ENCODE peak calls at places on chromosome 7, in four cellular contexts. E is hepatocyte, N is adipocyte, J is iPS DF 6.9. Y is an unnamed sample.

GRCh38 chr7:126185959-126186580 is 1066.7 kb downstream of the GRM8 start:
- DNase-seq in E (no peak), N (no peak), J (no peak), Y (peak; percentile 38)

GRCh38 chr7:87001214-87001613 is 58.2 kb downstream of the ELAPOR2 start:
- DNase-seq in E (peak; percentile 7), N (no peak), J (no peak), Y (peak; percentile 38)

GRCh38 chr7:150787321-150788281 is 12.6 kb downstream of the TMEM176B start:
- DNase-seq in E (peak; percentile 49), N (no peak), J (no peak), Y (no peak)

GRCh38 chr7:229184-229964 is 37.0 kb downstream of the FAM20C start:
- DNase-seq in E (peak; percentile 66), N (peak; percentile 91), J (no peak), Y (peak; percentile 92)

GRCh38 chr7:106068538-106068961 is 43.6 kb downstream of the SYPL1 start:
- DNase-seq in E (no peak), N (peak; percentile 12), J (no peak), Y (no peak)

GRCh38 chr7:134947329-134947728 is 39.0 kb upstream of the AGBL3 start:
- DNase-seq in E (no peak), N (no peak), J (no peak), Y (no peak)

GRCh38 chr7:4693152-4693551 is 11.1 kb downstream of the FOXK1 start:
- DNase-seq in E (no peak), N (no peak), J (no peak), Y (no peak)

GRCh38 chr7:130021105-130021834 is 29.9 kb downstream of the ZC3HC1 start:
- DNase-seq in E (no peak), N (no peak), J (no peak), Y (no peak)

GRCh38 chr7:96388620-96389383 is 66.9 kb upstream of the SLC25A13 start:
- DNase-seq in E (peak; percentile 49), N (peak; percentile 70), J (no peak), Y (peak; percentile 21)

GRCh38 chr7:20190588-20190987 is 26.6 kb downstream of the MACC1 start:
- DNase-seq in E (no peak), N (no peak), J (no peak), Y (no peak)

GRCh38 chr7:32660936-32661335 is 165.6 kb downstream of the AVL9 start:
- DNase-seq in E (no peak), N (peak; percentile 17), J (no peak), Y (no peak)

GRCh38 chr7:82105463-82105862 is 335.6 kb upstream of the HGF start:
- DNase-seq in E (no peak), N (peak; percentile 56), J (no peak), Y (no peak)

GRCh38 chr7:27108390-27109127 is 6.1 kb upstream of the HOXA2 start:
- DNase-seq in E (no peak), N (no peak), J (no peak), Y (no peak)

GRCh38 chr7:80151274-80151665 is 16.6 kb downstream of the GNAI1 start:
- DNase-seq in E (no peak), N (peak; percentile 62), J (no peak), Y (no peak)

GRCh38 chr7:134920026-134920758 is 66.1 kb upstream of the AGBL3 start:
- DNase-seq in E (peak; percentile 46), N (peak; percentile 92), J (no peak), Y (no peak)

GRCh38 chr7:77651544-77652162 is 44.6 kb upstream of the RSBN1L start:
- DNase-seq in E (peak; percentile 66), N (peak; percentile 81), J (peak; percentile 16), Y (no peak)

GRCh38 chr7:47386273-47386820 is 195.6 kb downstream of the TNS3 start:
- DNase-seq in E (no peak), N (no peak), J (no peak), Y (no peak)

GRCh38 chr7:139078399-139078798 is 31.1 kb downstream of the ZC3HAV1 start:
- DNase-seq in E (no peak), N (no peak), J (no peak), Y (no peak)

GRCh38 chr7:70679666-70680065 is 452.3 kb upstream of the GALNT17 start:
- DNase-seq in E (no peak), N (peak; percentile 54), J (no peak), Y (peak; percentile 4)

GRCh38 chr7:104137971-104138370 is 69.8 kb downstream of the ORC5 start:
- DNase-seq in E (no peak), N (peak; percentile 22), J (no peak), Y (peak; percentile 2)

GRCh38 chr7:100897772-100898454 is 2.2 kb upstream of the ACHE start:
- DNase-seq in E (peak; percentile 66), N (no peak), J (no peak), Y (no peak)

GRCh38 chr7:100897111-100897608 is 1.5 kb upstream of the ACHE start:
- DNase-seq in E (peak; percentile 77), N (peak; percentile 80), J (no peak), Y (no peak)

GRCh38 chr7:100895701-100895955 is at the start of gene ACHE:
- DNase-seq in E (no peak), N (no peak), J (no peak), Y (no peak)

GRCh38 chr7:100895956-100896742 is 461 bp upstream of the ACHE start:
- DNase-seq in E (peak; percentile 77), N (peak; percentile 50), J (no peak), Y (no peak)

GRCh38 chr7:100896743-100897051 is 1.0 kb upstream of the ACHE start:
- DNase-seq in E (no peak), N (no peak), J (no peak), Y (no peak)
- H3K27me3 ChIP-seq in E (peaks cover 14% of the 10 kb centered on the region), N (peaks cover 30% of the 10 kb centered on the region), J (peaks cover 8% of the 10 kb centered on the region), Y (peaks cover 15% of the 10 kb centered on the region)

DNA sequence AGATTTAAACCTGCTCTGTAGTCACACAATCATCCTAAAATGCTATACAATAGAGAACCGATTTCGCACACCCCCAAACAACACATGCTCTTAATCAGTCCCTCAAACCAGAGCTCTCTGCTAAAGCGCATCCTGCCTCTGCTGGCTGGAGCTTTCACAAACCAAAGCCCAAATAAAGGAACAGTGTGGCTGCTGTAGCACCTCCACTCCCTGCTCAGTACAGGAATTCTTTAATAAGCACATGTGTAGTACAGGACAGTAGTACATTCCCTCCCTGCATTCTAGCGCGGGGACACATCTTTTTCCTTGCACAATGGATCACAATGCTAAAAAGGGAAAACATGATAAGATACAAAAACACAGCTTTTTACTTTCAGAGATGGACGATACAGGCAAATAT is 684.6 kb downstream of the MAGI2 start:
- DNase-seq in E (peak; percentile 6), N (peak; percentile 34), J (no peak), Y (no peak)
- H3K4me3 ChIP-seq in E (peak overlapping the region; percentile 17), N (peak overlapping the region; percentile 74), J (peak overlapping the region; percentile 71), Y (no peak overlapping the region)

DNA sequence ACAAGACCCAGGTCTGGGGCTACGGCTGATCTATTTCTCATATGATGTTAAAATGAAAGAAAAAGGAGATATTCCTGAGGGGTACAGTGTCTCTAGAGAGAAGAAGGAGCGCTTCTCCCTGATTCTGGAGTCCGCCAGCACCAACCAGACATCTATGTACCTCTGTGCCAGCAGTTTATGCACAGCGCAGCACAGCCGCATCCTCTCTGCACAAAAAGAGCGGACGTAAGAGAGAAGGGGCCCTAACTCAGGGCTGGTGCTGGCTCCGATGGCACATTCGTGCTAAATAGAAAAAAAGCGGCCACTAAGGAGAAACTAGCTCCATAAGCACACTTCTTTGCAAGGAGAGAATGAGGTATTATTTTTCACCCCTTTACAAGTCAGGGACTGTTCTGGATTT is 28.3 kb upstream of the PRSS1 start:
- DNase-seq in E (no peak), N (no peak), J (no peak), Y (no peak)
- H3K27me3 ChIP-seq in E (no peaks in the 10 kb centered on the region), N (peaks cover 35% of the 10 kb centered on the region), J (no peaks in the 10 kb centered on the region), Y (no peaks in the 10 kb centered on the region)

GRCh38 chr7:128201690-128202085 is 39.4 kb upstream of the LEP start:
- DNase-seq in E (no peak), N (no peak), J (no peak), Y (no peak)
- H3K4me3 ChIP-seq in E (no peak overlapping the region), N (no peak overlapping the region), J (no peak overlapping the region), Y (no peak overlapping the region)

Y was measured in MG63.